ENCODE peak calls at places on chromosome 9, in seven cellular contexts. K is NCI-H2081, L is GM12891, F is hypothalamus, W is H54, A is A549, U is brain microvascular endothelial cell. V is an unnamed sample.
A peak's percentile ranks its signal among the peaks of the same experiment; 100 is the strongest.

GRCh38 chr9:116204252-116204882 is 50.8 kb downstream of the PAPPA start:
- DNase-seq in F (no peak), W (no peak), L (no peak), K (no peak), A (no peak), U (no peak), V (no peak)

GRCh38 chr9:37453827-37454226 is 11.4 kb downstream of the ZBTB5 start:
- DNase-seq in L (no peak), W (no peak), U (no peak), K (no peak), A (no peak), F (no peak), V (no peak)

GRCh38 chr9:76615149-76615548 is 149.1 kb upstream of the PCA3 start:
- DNase-seq in K (no peak), W (no peak), A (no peak), F (no peak), U (no peak), L (no peak), V (no peak)

GRCh38 chr9:93996863-93997262 is 41.7 kb upstream of the BARX1 start:
- DNase-seq in W (no peak), U (no peak), L (no peak), A (peak; percentile 12), K (no peak), F (no peak), V (no peak)

GRCh38 chr9:90099262-90099982 is 494.6 kb downstream of the GADD45G start:
- DNase-seq in L (no peak), W (no peak), U (peak; percentile 22), F (no peak), A (peak; percentile 48), K (peak; percentile 46), V (no peak)

GRCh38 chr9:91580136-91580535 is 156.5 kb upstream of the NFIL3 start:
- DNase-seq in K (no peak), U (peak; percentile 59), A (no peak), W (no peak), L (no peak), F (no peak), V (peak; percentile 15)

GRCh38 chr9:122364117-122364782 is 6.6 kb upstream of the PTGS1 start:
- DNase-seq in F (no peak), A (no peak), L (no peak), K (no peak), U (no peak), W (no peak), V (no peak)

GRCh38 chr9:15403155-15403554 is 19.5 kb upstream of the SNAPC3 start:
- DNase-seq in A (peak; percentile 69), U (no peak), L (no peak), W (peak; percentile 41), K (no peak), F (no peak), V (no peak)

GRCh38 chr9:69122086-69122390 is 52.0 kb upstream of the TJP2 start:
- DNase-seq in L (peak; percentile 51), W (peak; percentile 86), K (no peak), U (peak; percentile 53), F (peak; percentile 70), A (peak; percentile 20), V (peak; percentile 44)

GRCh38 chr9:36765468-36766341 is 193.0 kb downstream of the MELK start:
- DNase-seq in F (peak; percentile 27), K (peak; percentile 91), A (peak; percentile 96), L (peak; percentile 92), W (no peak), U (no peak), V (peak; percentile 40)

GRCh38 chr9:123724211-123724831 is 205.6 kb downstream of the DENND1A start:
- DNase-seq in K (peak; percentile 7), W (no peak), A (peak; percentile 43), U (peak; percentile 42), L (no peak), F (no peak), V (no peak)

GRCh38 chr9:82790868-82791267 is 272.1 kb downstream of the RASEF start:
- DNase-seq in W (no peak), F (no peak), K (no peak), L (no peak), U (no peak), A (no peak), V (no peak)

GRCh38 chr9:134548185-134548584 is 93.4 kb upstream of the COL5A1 start:
- DNase-seq in K (no peak), U (no peak), F (no peak), L (no peak), W (no peak), A (no peak), V (no peak)

GRCh38 chr9:71747572-71747971 is 20.7 kb downstream of the CEMIP2 start:
- DNase-seq in W (no peak), U (no peak), L (no peak), F (no peak), A (no peak), K (no peak), V (no peak)

GRCh38 chr9:121286688-121286972 is 18.7 kb downstream of the GSN start:
- DNase-seq in L (no peak), A (no peak), U (no peak), W (no peak), F (no peak), K (no peak), V (no peak)

GRCh38 chr9:134359493-134360179 is 33.4 kb downstream of the RXRA start:
- DNase-seq in L (no peak), A (no peak), W (no peak), F (no peak), K (no peak), U (no peak), V (no peak)

GRCh38 chr9:78122631-78123030 is 91.0 kb upstream of the GNAQ start:
- DNase-seq in U (no peak), W (peak; percentile 29), F (no peak), K (no peak), L (no peak), A (no peak), V (no peak)

GRCh38 chr9:128304971-128305288 is 17.3 kb downstream of the TRUB2 start:
- DNase-seq in W (no peak), K (no peak), U (peak; percentile 36), L (no peak), A (no peak), F (no peak), V (no peak)

GRCh38 chr9:111832428-111832827 is 37.7 kb upstream of the SHOC1 start:
- DNase-seq in F (no peak), K (no peak), A (no peak), W (no peak), U (no peak), L (no peak), V (no peak)

GRCh38 chr9:92609142-92609500 is 60.8 kb downstream of the IPPK start:
- DNase-seq in U (no peak), K (peak; percentile 31), W (no peak), F (no peak), L (no peak), A (no peak), V (no peak)

GRCh38 chr9:115069302-115069701 is 48.7 kb downstream of the TNC start:
- DNase-seq in A (no peak), W (no peak), U (no peak), F (no peak), K (no peak), L (no peak), V (no peak)

GRCh38 chr9:100731557-100731956 is 153.7 kb downstream of the CAVIN4 start:
- DNase-seq in U (no peak), A (no peak), W (no peak), F (no peak), K (no peak), L (no peak), V (no peak)

GRCh38 chr9:91354846-91355245 is 6.9 kb downstream of the AUH start:
- DNase-seq in L (no peak), F (no peak), U (no peak), A (no peak), W (no peak), K (no peak), V (no peak)

GRCh38 chr9:131407717-131408195 is 13.9 kb downstream of the PRRC2B start:
- DNase-seq in A (peak; percentile 45), K (peak; percentile 33), L (no peak), U (no peak), W (no peak), F (no peak), V (no peak)